ENCODE peak calls at places on chromosome 19, in ten cellular contexts. A is transverse colon, O is tibial nerve, R is SK-N-SH, F is sigmoid colon, P is H1, C is A549, D is ovary, Q is stomach, S is HepG2. K is an unnamed sample.

GRCh38 chr19:29283366-29283765 is 70.4 kb upstream of the UQCRFS1 start:
- DNase-seq in C (no peak), Q (no peak), P (no peak), D (no peak), R (no peak), O (no peak), S (no peak), A (no peak), F (no peak), K (no peak)

GRCh38 chr19:2805261-2805900 is 14.3 kb upstream of the ZNF554 start:
- DNase-seq in O (no peak), P (no peak), Q (no peak), R (no peak), A (no peak), S (no peak), C (no peak), D (no peak), F (no peak), K (no peak)

GRCh38 chr19:57759096-57759495 is 10.4 kb upstream of the ZNF586 start:
- DNase-seq in P (no peak), F (no peak), O (no peak), C (no peak), D (no peak), R (no peak), Q (no peak), S (no peak), A (no peak), K (no peak)

GRCh38 chr19:33248954-33249613 is 23.4 kb upstream of the SLC7A10 start:
- DNase-seq in P (no peak), C (peak), R (peak), Q (peak), A (no peak), F (no peak), S (peak), O (no peak), D (no peak), K (no peak)

GRCh38 chr19:49538643-49539042 is 10.8 kb downstream of the RCN3 start:
- DNase-seq in P (no peak), A (no peak), R (no peak), C (no peak), O (no peak), S (no peak), F (no peak), Q (no peak), D (no peak), K (no peak)

GRCh38 chr19:39347332-39348227 is 5.4 kb downstream of the SAMD4B start:
- DNase-seq in P (no peak), A (no peak), D (no peak), C (no peak), S (no peak), R (no peak), O (no peak), F (no peak), Q (no peak), K (no peak)

GRCh38 chr19:43524922-43525835 is 1.8 kb downstream of the ETHE1 start:
- DNase-seq in R (no peak), F (peak), D (peak), S (peak), O (peak), A (peak), C (peak), P (peak), Q (peak), K (no peak)

GRCh38 chr19:56141416-56141992 is 417 bp downstream of the ZNF444 start:
- DNase-seq in Q (no peak), R (no peak), C (no peak), D (no peak), F (no peak), P (peak), A (peak), S (no peak), O (no peak), K (no peak)

GRCh38 chr19:4032436-4032835 is 24.9 kb downstream of the PIAS4 start:
- DNase-seq in P (no peak), R (no peak), S (no peak), A (no peak), F (no peak), O (no peak), Q (no peak), D (no peak), C (no peak), K (no peak)

GRCh38 chr19:17289489-17289888 is 7.8 kb downstream of the ANKLE1 start:
- DNase-seq in F (peak), P (peak), D (peak), S (no peak), O (no peak), R (peak), A (peak), Q (peak), C (peak), K (no peak)

GRCh38 chr19:40611096-40611495 is 9.9 kb downstream of the LTBP4 start:
- DNase-seq in P (no peak), C (no peak), F (no peak), S (no peak), R (no peak), D (no peak), Q (peak), A (peak), O (no peak), K (no peak)

GRCh38 chr19:45882652-45883585 is 3.0 kb downstream of the IRF2BP1 start:
- DNase-seq in P (peak), A (peak), R (peak), Q (peak), F (peak), O (peak), C (peak), S (peak), D (peak), K (no peak)

GRCh38 chr19:41276231-41276630 is 12.1 kb downstream of the HNRNPUL1 start:
- DNase-seq in S (no peak), C (no peak), R (no peak), A (no peak), O (no peak), P (no peak), D (no peak), Q (no peak), F (no peak), K (no peak)

GRCh38 chr19:48271531-48272151 is 1.8 kb downstream of the ZNF114 start:
- DNase-seq in F (no peak), Q (no peak), S (peak), R (peak), P (peak), D (no peak), A (peak), O (no peak), C (peak), K (peak)

GRCh38 chr19:17686592-17687042 is 1.5 kb downstream of the UNC13A start:
- DNase-seq in O (no peak), C (peak), R (peak), F (no peak), Q (no peak), S (no peak), D (no peak), P (peak), A (no peak), K (no peak)

GRCh38 chr19:23698711-23699520 is 11.9 kb upstream of the ZNF675 start:
- DNase-seq in D (no peak), C (no peak), A (peak), P (no peak), Q (peak), R (peak), F (no peak), S (no peak), O (no peak), K (no peak)

GRCh38 chr19:46611791-46612190 is 10.7 kb downstream of the CALM3 start:
- DNase-seq in D (no peak), Q (no peak), S (no peak), A (no peak), F (peak), C (no peak), R (peak), P (no peak), O (no peak), K (no peak)

GRCh38 chr19:46368116-46368515 is 21.2 kb downstream of the PPP5C start:
- DNase-seq in Q (no peak), P (no peak), D (no peak), F (no peak), S (no peak), O (no peak), R (no peak), A (no peak), C (no peak), K (peak)

GRCh38 chr19:38970664-38971532 is 4.6 kb downstream of the FBXO17 start:
- DNase-seq in D (no peak), P (no peak), Q (no peak), O (no peak), A (no peak), R (no peak), S (no peak), C (no peak), F (no peak), K (no peak)

GRCh38 chr19:33868821-33869412 is 72.2 kb downstream of the KCTD15 start:
- DNase-seq in Q (peak), O (no peak), D (no peak), R (peak), F (peak), C (no peak), S (no peak), P (peak), A (peak), K (no peak)

GRCh38 chr19:16070366-16070990 is 5.8 kb upstream of the TPM4 start:
- DNase-seq in F (peak), R (no peak), C (peak), D (no peak), O (no peak), S (peak), P (no peak), Q (peak), A (peak), K (peak)

GRCh38 chr19:45668342-45668871 is 386 bp downstream of the GIPR start:
- DNase-seq in F (no peak), P (no peak), R (no peak), C (no peak), Q (peak), O (no peak), S (no peak), A (peak), D (no peak), K (no peak)

GRCh38 chr19:32675720-32676185 is at the start of gene RGS9BP:
- DNase-seq in Q (peak), F (peak), A (peak), O (peak), D (peak), P (peak), C (peak), S (peak), R (peak), K (peak)

GRCh38 chr19:42290523-42291436 is 11.2 kb upstream of the PRR19 start:
- DNase-seq in Q (no peak), C (peak), O (no peak), F (no peak), S (peak), D (no peak), P (peak), A (no peak), R (peak), K (peak)

GRCh38 chr19:37986048-37986750 is 79.2 kb downstream of the SIPA1L3 start:
- DNase-seq in C (no peak), P (no peak), A (no peak), R (no peak), F (no peak), D (no peak), Q (no peak), O (no peak), S (no peak), K (no peak)

GRCh38 chr19:3687774-3688706 is 12.2 kb downstream of the PIP5K1C start:
- DNase-seq in D (no peak), A (peak), C (no peak), O (no peak), S (peak), P (no peak), R (no peak), Q (peak), F (no peak), K (no peak)

GRCh38 chr19:58476498-58477015 is 405 bp downstream of the ZNF446 start:
- DNase-seq in C (no peak), Q (no peak), D (no peak), O (no peak), P (no peak), A (no peak), F (no peak), R (peak), S (peak), K (no peak)

GRCh38 chr19:52410276-52410675 is 12.6 kb downstream of the ZNF528 start:
- DNase-seq in D (no peak), P (no peak), A (no peak), Q (no peak), F (no peak), S (no peak), C (no peak), O (no peak), R (no peak), K (no peak)

GRCh38 chr19:38634757-38635482 is 12.5 kb upstream of the ACTN4 start:
- DNase-seq in Q (peak), D (peak), P (peak), A (peak), C (peak), F (peak), O (peak), R (peak), S (no peak), K (peak)

GRCh38 chr19:27744926-27745844 is 1467.8 kb downstream of the UQCRFS1 start:
- DNase-seq in C (no peak), A (no peak), P (no peak), O (no peak), D (no peak), F (peak), Q (peak), S (no peak), R (no peak), K (peak)

GRCh38 chr19:18390075-18390909 is 4.3 kb downstream of the GDF15 start:
- DNase-seq in R (no peak), Q (no peak), F (no peak), A (no peak), O (no peak), C (no peak), S (no peak), D (no peak), P (no peak), K (no peak)

GRCh38 chr19:3383121-3383722 is 16.8 kb downstream of the NFIC start:
- DNase-seq in P (no peak), R (no peak), C (no peak), D (peak), Q (no peak), S (no peak), O (peak), F (peak), A (no peak), K (no peak)

GRCh38 chr19:33273881-33274662 is 28.3 kb downstream of the CEBPA start:
- DNase-seq in S (peak), Q (peak), C (no peak), O (peak), A (peak), D (peak), R (no peak), F (no peak), P (no peak), K (no peak)

GRCh38 chr19:4429266-4430200 is 27.1 kb downstream of the CHAF1A start:
- DNase-seq in A (no peak), S (no peak), C (no peak), R (no peak), P (no peak), Q (no peak), D (no peak), O (no peak), F (no peak), K (no peak)

DNA sequence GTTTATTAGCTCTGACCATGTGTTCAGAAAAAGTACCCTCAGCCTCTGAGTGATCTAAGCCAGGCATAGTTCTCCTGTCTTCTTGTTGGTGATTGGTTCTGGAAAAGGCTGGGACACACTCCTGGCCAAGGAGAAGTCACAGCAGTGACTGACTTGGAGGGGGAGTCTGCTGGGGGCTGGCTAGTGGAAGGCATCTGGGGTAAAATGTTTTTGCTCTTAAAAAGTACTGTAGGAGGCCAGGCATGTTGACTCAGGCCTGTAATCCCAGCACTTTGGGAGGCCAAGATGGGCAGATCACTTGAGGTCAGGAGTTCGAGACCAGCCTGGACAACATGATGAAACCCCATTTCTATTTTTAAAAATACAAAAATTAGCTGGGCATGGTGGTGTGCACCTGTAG is 21.7 kb downstream of the FAM187B start:
- DNase-seq in C (no peak), S (no peak), A (no peak), D (no peak), F (no peak), P (no peak), Q (peak), R (no peak), O (no peak), K (no peak)
- TF ChIP-seq EP300 in C (no peak), S (no peak), A (no peak), D (no peak), F (no peak), P (no peak), Q (no peak), R (no peak), O (no peak), K (no peak)

DNA sequence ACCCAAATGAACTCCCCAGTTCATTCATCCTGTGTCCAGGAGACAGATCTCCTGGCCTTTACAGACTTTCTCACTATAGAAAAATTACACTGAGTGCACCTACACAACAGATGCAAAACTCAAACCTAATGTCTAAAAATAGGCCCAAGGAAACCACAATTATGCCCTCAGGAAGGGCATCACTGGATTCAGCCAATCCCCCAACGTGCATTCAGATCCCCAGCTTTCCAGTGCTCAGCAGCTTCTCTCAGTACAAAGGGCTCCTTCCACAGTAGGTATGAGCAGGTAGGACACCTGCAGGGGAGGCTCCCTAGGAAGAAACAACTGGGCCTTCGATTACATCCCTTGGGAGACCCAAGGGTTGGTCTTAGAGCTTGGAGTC is 2.1 kb downstream of the ZNF709 start:
- DNase-seq in R (no peak), F (no peak), D (no peak), P (no peak), S (no peak), C (no peak), A (no peak), O (no peak), Q (no peak), K (no peak)
- TF ChIP-seq EP300 in R (no peak), F (no peak), D (no peak), P (no peak), S (no peak), C (no peak), A (no peak), O (no peak), Q (no peak), K (no peak)

GRCh38 chr19:15015946-15016542 is 33.2 kb upstream of the CASP14 start:
- DNase-seq in D (no peak), O (no peak), F (no peak), S (peak), R (no peak), A (no peak), P (no peak), C (no peak), Q (no peak), K (no peak)
- TF ChIP-seq EP300 in D (no peak), O (no peak), F (no peak), S (no peak), R (no peak), A (no peak), P (no peak), C (no peak), Q (no peak), K (no peak)

GRCh38 chr19:36377541-36378178 is 1.3 kb downstream of the ZFP14 start:
- DNase-seq in D (no peak), S (peak), C (no peak), A (no peak), F (no peak), P (no peak), R (no peak), Q (no peak), O (no peak), K (no peak)
- TF ChIP-seq EP300 in D (no peak), S (no peak), C (no peak), A (no peak), F (no peak), P (no peak), R (no peak), Q (no peak), O (no peak), K (no peak)

GRCh38 chr19:861756-862528 is 2.5 kb downstream of the CFD start:
- DNase-seq in A (peak), R (peak), D (no peak), Q (no peak), S (peak), P (peak), C (no peak), O (no peak), F (no peak), K (no peak)
- TF ChIP-seq EP300 in A (no peak), R (no peak), D (no peak), Q (no peak), S (no peak), P (no peak), C (no peak), O (no peak), F (no peak), K (no peak)

K was measured in suprapubic skin.